ENCODE peak calls at places on chromosomes 6 and 20, in six cellular contexts. One of them, this sample, is unnamed.
A peak's percentile ranks its signal among the peaks of the same experiment; 100 is the strongest.

GRCh38 chr6:32623693-32624092 is 13.5 kb upstream of the HLA-DQA1 start:
- DNase-seq in H1: no peak
- DNase-seq in transverse colon: no peak
- DNase-seq in A549: no peak
- DNase-seq in GM12878: no peak
- DNase-seq in ovary: no peak
- DNase-seq in this sample: no peak

GRCh38 chr6:168420706-168421105 is 20.3 kb upstream of the SMOC2 start:
- DNase-seq in H1: no peak
- DNase-seq in transverse colon: no peak
- DNase-seq in A549: no peak
- DNase-seq in GM12878: no peak
- DNase-seq in ovary: no peak
- DNase-seq in this sample: peak; percentile 65

GRCh38 chr6:140572129-140572528 is 1197.7 kb upstream of the CITED2 start:
- DNase-seq in H1: no peak
- DNase-seq in transverse colon: no peak
- DNase-seq in A549: no peak
- DNase-seq in GM12878: no peak
- DNase-seq in ovary: no peak
- DNase-seq in this sample: no peak

GRCh38 chr20:9323622-9324021 is 190.8 kb upstream of the LAMP5 start:
- DNase-seq in H1: no peak
- DNase-seq in transverse colon: no peak
- DNase-seq in A549: peak; percentile 30
- DNase-seq in GM12878: no peak
- DNase-seq in ovary: no peak
- DNase-seq in this sample: no peak

GRCh38 chr6:45476341-45476740 is 98.6 kb upstream of the SUPT3H start:
- DNase-seq in H1: no peak
- DNase-seq in transverse colon: no peak
- DNase-seq in A549: no peak
- DNase-seq in GM12878: no peak
- DNase-seq in ovary: no peak
- DNase-seq in this sample: no peak

GRCh38 chr20:31674895-31675827 is 37.4 kb downstream of the COX4I2 start:
- DNase-seq in H1: no peak
- DNase-seq in transverse colon: peak; percentile 69
- DNase-seq in A549: no peak
- DNase-seq in GM12878: no peak
- DNase-seq in ovary: peak; percentile 60
- DNase-seq in this sample: no peak

GRCh38 chr20:46083531-46084061 is 6.2 kb downstream of the NCOA5 start:
- DNase-seq in H1: no peak
- DNase-seq in transverse colon: no peak
- DNase-seq in A549: no peak
- DNase-seq in GM12878: no peak
- DNase-seq in ovary: no peak
- DNase-seq in this sample: no peak

GRCh38 chr20:4546786-4547185 is 174.9 kb upstream of the PRND start:
- DNase-seq in H1: no peak
- DNase-seq in transverse colon: no peak
- DNase-seq in A549: peak; percentile 85
- DNase-seq in GM12878: no peak
- DNase-seq in ovary: no peak
- DNase-seq in this sample: no peak

GRCh38 chr6:156857573-156857972 is 80.4 kb downstream of the ARID1B start:
- DNase-seq in H1: no peak
- DNase-seq in transverse colon: no peak
- DNase-seq in A549: no peak
- DNase-seq in GM12878: no peak
- DNase-seq in ovary: no peak
- DNase-seq in this sample: no peak

GRCh38 chr6:37535701-37536461 is 36.2 kb upstream of the CCDC167 start:
- DNase-seq in H1: peak; percentile 77
- DNase-seq in transverse colon: no peak
- DNase-seq in A549: no peak
- DNase-seq in GM12878: no peak
- DNase-seq in ovary: no peak
- DNase-seq in this sample: no peak

GRCh38 chr6:119079288-119079809 is 885 bp upstream of the FAM184A start:
- DNase-seq in H1: no peak
- DNase-seq in transverse colon: no peak
- DNase-seq in A549: no peak
- DNase-seq in GM12878: no peak
- DNase-seq in ovary: no peak
- DNase-seq in this sample: no peak

GRCh38 chr6:125415921-125416320 is 114.2 kb upstream of the HDDC2 start:
- DNase-seq in H1: no peak
- DNase-seq in transverse colon: no peak
- DNase-seq in A549: no peak
- DNase-seq in GM12878: no peak
- DNase-seq in ovary: no peak
- DNase-seq in this sample: no peak

GRCh38 chr6:20235041-20235440 is 22.8 kb upstream of the MBOAT1 start:
- DNase-seq in H1: no peak
- DNase-seq in transverse colon: no peak
- DNase-seq in A549: no peak
- DNase-seq in GM12878: no peak
- DNase-seq in ovary: no peak
- DNase-seq in this sample: no peak

GRCh38 chr20:36173451-36173933 is 19.0 kb downstream of the EPB41L1 start:
- DNase-seq in H1: peak; percentile 70
- DNase-seq in transverse colon: no peak
- DNase-seq in A549: no peak
- DNase-seq in GM12878: no peak
- DNase-seq in ovary: no peak
- DNase-seq in this sample: no peak

GRCh38 chr6:28580484-28580883 is 54.8 kb downstream of the GPX5 start:
- DNase-seq in H1: no peak
- DNase-seq in transverse colon: no peak
- DNase-seq in A549: no peak
- DNase-seq in GM12878: no peak
- DNase-seq in ovary: no peak
- DNase-seq in this sample: no peak

GRCh38 chr20:366042-366718 is 14.4 kb upstream of the TRIB3 start:
- DNase-seq in H1: no peak
- DNase-seq in transverse colon: no peak
- DNase-seq in A549: no peak
- DNase-seq in GM12878: no peak
- DNase-seq in ovary: no peak
- DNase-seq in this sample: no peak

GRCh38 chr6:108588586-108588985 is 27.9 kb downstream of the FOXO3 start:
- DNase-seq in H1: no peak
- DNase-seq in transverse colon: peak; percentile 31
- DNase-seq in A549: no peak
- DNase-seq in GM12878: no peak
- DNase-seq in ovary: no peak
- DNase-seq in this sample: no peak

GRCh38 chr6:32842690-32843089 is 1.2 kb downstream of the PSMB8 start:
- DNase-seq in H1: no peak
- DNase-seq in transverse colon: no peak
- DNase-seq in A549: no peak
- DNase-seq in GM12878: no peak
- DNase-seq in ovary: no peak
- DNase-seq in this sample: no peak

GRCh38 chr6:10582774-10583508 is 61.8 kb downstream of the GCNT2 start:
- DNase-seq in H1: no peak
- DNase-seq in transverse colon: no peak
- DNase-seq in A549: no peak
- DNase-seq in GM12878: no peak
- DNase-seq in ovary: no peak
- DNase-seq in this sample: no peak
- TF ChIP-seq EP300 in H1: peak; percentile 73
- TF ChIP-seq EP300 in transverse colon: no peak
- TF ChIP-seq EP300 in A549: no peak
- TF ChIP-seq EP300 in GM12878: no peak
- TF ChIP-seq EP300 in ovary: no peak
- TF ChIP-seq EP300 in this sample: no peak

GRCh38 chr6:11432713-11433450 is 104.7 kb upstream of the TMEM170B start:
- DNase-seq in H1: no peak
- DNase-seq in transverse colon: no peak
- DNase-seq in A549: no peak
- DNase-seq in GM12878: no peak
- DNase-seq in ovary: no peak
- DNase-seq in this sample: no peak

GRCh38 chr6:11432091-11432490 is 105.5 kb upstream of the TMEM170B start:
- DNase-seq in H1: no peak
- DNase-seq in transverse colon: no peak
- DNase-seq in A549: no peak
- DNase-seq in GM12878: no peak
- DNase-seq in ovary: no peak
- DNase-seq in this sample: no peak

GRCh38 chr6:11433860-11434259 is 103.7 kb upstream of the TMEM170B start:
- DNase-seq in H1: no peak
- DNase-seq in transverse colon: no peak
- DNase-seq in A549: no peak
- DNase-seq in GM12878: no peak
- DNase-seq in ovary: no peak
- DNase-seq in this sample: no peak

GRCh38 chr6:11436508-11437096 is 100.9 kb upstream of the TMEM170B start:
- DNase-seq in H1: no peak
- DNase-seq in transverse colon: no peak
- DNase-seq in A549: no peak
- DNase-seq in GM12878: no peak
- DNase-seq in ovary: no peak
- DNase-seq in this sample: no peak

DNA sequence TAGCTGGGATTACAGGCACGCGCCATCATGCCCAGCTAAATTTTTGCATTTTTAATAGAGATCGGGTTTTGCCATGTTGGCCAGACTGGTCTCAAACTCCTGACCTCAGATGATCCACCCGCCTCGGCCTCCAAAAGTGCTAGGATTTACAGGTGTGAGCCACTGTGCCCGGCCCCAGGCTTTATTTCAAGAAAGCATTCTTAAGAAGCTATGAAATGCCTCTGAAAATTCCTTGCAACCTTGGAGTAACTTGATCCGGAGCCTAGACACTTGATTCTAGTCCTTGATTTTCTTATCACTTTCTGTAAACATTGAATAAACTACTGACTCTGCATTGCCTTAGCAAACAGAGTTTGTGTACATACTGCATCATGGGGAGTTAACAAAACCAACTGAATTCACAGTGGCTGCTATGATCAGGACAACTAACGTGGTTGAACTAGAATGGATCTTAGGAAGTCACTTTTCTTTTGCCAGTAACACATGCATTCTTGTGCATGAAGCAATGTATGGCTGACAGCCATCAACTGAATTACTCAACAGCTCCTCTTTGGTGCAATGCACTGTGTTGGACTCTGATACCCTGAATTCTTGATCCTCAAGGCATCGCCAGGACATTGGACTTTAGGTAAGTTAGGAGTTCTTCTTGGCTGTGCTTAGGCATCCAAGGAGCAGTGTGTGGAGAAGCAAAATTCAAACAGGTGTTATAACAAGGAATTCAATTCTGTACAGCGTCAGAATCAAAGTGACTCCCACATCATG is 102.8 kb upstream of the TMEM170B start:
- DNase-seq in H1: no peak
- DNase-seq in transverse colon: peak; percentile 54
- DNase-seq in A549: peak; percentile 95
- DNase-seq in GM12878: no peak
- DNase-seq in ovary: no peak
- DNase-seq in this sample: no peak
- TF ChIP-seq EP300 in H1: no peak
- TF ChIP-seq EP300 in transverse colon: no peak
- TF ChIP-seq EP300 in A549: peak; percentile 93
- TF ChIP-seq EP300 in GM12878: no peak
- TF ChIP-seq EP300 in ovary: no peak
- TF ChIP-seq EP300 in this sample: no peak

DNA sequence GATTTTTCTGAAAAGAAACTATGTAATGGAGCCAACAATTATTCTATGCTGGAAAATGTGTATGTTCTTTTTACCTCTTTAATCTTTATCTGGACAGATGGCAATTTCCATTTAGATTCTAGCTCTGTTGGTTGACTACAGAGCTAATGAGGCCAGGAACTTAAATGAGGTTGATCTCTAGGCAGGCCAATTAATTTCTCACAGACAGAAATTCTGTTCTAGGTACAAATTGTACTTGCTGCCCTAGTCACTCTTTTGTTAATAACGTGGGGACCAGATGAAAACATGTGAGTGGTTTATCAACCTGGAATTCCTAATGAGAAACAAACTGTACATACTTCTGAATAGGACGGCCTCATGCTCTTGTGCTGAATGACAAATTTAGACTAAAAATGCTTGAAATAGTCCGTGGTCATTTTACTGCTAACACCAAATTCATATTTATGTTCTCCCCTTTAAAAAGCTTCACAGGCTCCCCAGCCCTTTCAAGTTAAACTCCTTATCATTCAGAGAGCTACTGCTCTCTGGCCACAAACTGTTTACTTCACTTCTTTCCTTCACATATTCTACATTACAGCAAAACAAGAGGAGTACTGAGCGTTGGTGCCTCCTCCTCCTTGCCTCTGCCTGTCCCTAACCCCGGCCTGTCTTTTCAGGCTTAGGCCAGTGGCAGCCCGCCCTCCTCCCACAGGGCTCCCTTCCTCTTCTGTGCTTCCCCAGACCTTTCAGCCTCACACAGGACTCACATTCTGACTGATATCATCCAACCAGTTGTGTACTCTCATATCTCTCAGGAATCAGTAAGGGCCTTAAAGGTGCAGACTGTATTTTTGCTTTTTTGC is 41.4 kb downstream of the DTNBP1 start:
- DNase-seq in H1: no peak
- DNase-seq in transverse colon: peak; percentile 20
- DNase-seq in A549: no peak
- DNase-seq in GM12878: peak; percentile 62
- DNase-seq in ovary: peak; percentile 39
- DNase-seq in this sample: no peak
- TF ChIP-seq EP300 in H1: no peak
- TF ChIP-seq EP300 in transverse colon: no peak
- TF ChIP-seq EP300 in A549: no peak
- TF ChIP-seq EP300 in GM12878: no peak
- TF ChIP-seq EP300 in ovary: no peak
- TF ChIP-seq EP300 in this sample: no peak

DNA sequence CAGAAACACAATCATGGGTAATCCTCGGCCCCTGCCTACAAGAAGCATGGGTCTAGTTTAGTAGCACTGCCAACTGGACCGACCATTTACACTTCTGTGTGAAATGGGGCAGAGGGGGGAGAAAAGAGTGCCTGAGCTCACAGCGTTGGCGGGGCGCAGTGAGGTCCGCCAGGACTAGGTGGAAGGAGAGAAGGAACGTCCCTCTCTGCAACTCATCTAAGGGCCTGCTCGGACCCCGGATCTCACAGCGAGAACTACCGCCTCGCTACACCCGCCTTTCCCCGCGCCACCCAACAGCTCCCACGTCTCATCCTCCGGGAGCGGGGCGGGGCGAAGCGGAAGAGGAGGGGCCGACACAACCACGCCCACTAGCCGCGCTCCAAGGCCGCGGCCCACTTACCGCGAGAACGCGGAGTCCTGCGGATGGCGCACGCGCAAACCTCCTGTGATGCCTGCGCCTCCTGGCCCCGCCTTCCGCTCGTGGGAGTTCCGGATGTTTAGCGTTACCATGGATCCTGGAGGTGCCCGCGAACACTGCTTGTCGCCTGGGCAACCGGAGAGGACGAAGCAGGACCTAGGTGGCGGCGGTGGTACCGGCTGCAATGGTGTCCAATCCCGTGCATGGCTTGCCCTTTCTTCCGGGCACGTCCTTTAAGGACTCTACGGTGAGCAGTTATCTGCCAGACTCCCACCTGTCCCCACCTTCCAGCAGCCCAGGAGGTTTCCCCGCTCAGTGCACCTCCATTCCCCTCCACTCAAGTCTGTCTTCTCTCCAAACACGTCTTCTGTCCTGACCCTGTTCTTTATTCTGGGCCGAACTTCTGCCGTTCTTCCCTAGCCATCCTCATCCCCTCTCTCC is at the start of gene EFHC1:
- DNase-seq in H1: peak; percentile 99
- DNase-seq in transverse colon: peak; percentile 99
- DNase-seq in A549: peak; percentile 97
- DNase-seq in GM12878: peak; percentile 92
- DNase-seq in ovary: peak; percentile 100
- DNase-seq in this sample: peak; percentile 99
- TF ChIP-seq EP300 in H1: no peak
- TF ChIP-seq EP300 in transverse colon: no peak
- TF ChIP-seq EP300 in A549: no peak
- TF ChIP-seq EP300 in GM12878: no peak
- TF ChIP-seq EP300 in ovary: no peak
- TF ChIP-seq EP300 in this sample: no peak